ENCODE peak calls at places on chromosome 17, in seven cellular contexts. M is GM23248; A is AG04450; B is spleen; N is left ventricle myocardium superior; H is activated T-cell treated with anti-CD3 and anti-CD28 coated beads, Interleukin-2, amount 50 U/mL, for 4 hours; L is RWPE1. Y is an unnamed sample.

GRCh38 chr17:39794249-39794970 is 56.7 kb downstream of the GRB7 start:
- DNase-seq in M (no peak), A (no peak), B (peak; percentile 82), N (no peak), H (no peak), L (no peak), Y (no peak)

GRCh38 chr17:62696256-62696655 is 68.8 kb downstream of the MRC2 start:
- DNase-seq in M (peak; percentile 84), A (no peak), B (no peak), N (no peak), H (no peak), L (no peak), Y (no peak)

GRCh38 chr17:46822388-46822921 is 4.0 kb upstream of the WNT3 start:
- DNase-seq in M (no peak), A (no peak), B (peak; percentile 87), N (no peak), H (peak; percentile 25), L (no peak), Y (no peak)

GRCh38 chr17:9256944-9257629 is 235.8 kb downstream of the NTN1 start:
- DNase-seq in M (peak; percentile 47), A (no peak), B (no peak), N (no peak), H (no peak), L (no peak), Y (no peak)

GRCh38 chr17:63140255-63140654 is 174.2 kb downstream of the TANC2 start:
- DNase-seq in M (peak; percentile 28), A (no peak), B (no peak), N (no peak), H (no peak), L (no peak), Y (no peak)

GRCh38 chr17:45394913-45395568 is 37.6 kb downstream of the ARHGAP27 start:
- DNase-seq in M (peak; percentile 89), A (peak; percentile 81), B (peak; percentile 83), N (peak; percentile 77), H (peak; percentile 35), L (peak; percentile 59), Y (peak; percentile 91)

GRCh38 chr17:80789356-80789902 is 202.2 kb upstream of the CHMP6 start:
- DNase-seq in M (peak; percentile 96), A (peak; percentile 72), B (peak; percentile 49), N (no peak), H (peak; percentile 23), L (peak; percentile 68), Y (peak; percentile 72)

GRCh38 chr17:66676421-66676820 is 158.5 kb upstream of the CACNG5 start:
- DNase-seq in M (peak; percentile 36), A (no peak), B (no peak), N (no peak), H (no peak), L (peak; percentile 94), Y (peak; percentile 29)

GRCh38 chr17:83046759-83047478 is 32.5 kb upstream of the METRNL start:
- DNase-seq in M (no peak), A (no peak), B (no peak), N (no peak), H (no peak), L (no peak), Y (no peak)

GRCh38 chr17:9021985-9022552 is 759 bp downstream of the NTN1 start:
- DNase-seq in M (peak; percentile 62), A (no peak), B (no peak), N (peak; percentile 69), H (no peak), L (peak; percentile 24), Y (peak; percentile 75)

GRCh38 chr17:69560987-69561441 is 146.5 kb downstream of the MAP2K6 start:
- DNase-seq in M (peak; percentile 66), A (no peak), B (no peak), N (no peak), H (no peak), L (no peak), Y (no peak)

GRCh38 chr17:77322534-77323412 is 182.0 kb downstream of the SEC14L1 start:
- DNase-seq in M (peak; percentile 99), A (peak; percentile 95), B (peak; percentile 86), N (peak; percentile 87), H (no peak), L (peak; percentile 93), Y (peak; percentile 99)

GRCh38 chr17:6163632-6164319 is 93.6 kb downstream of the WSCD1 start:
- DNase-seq in M (no peak), A (no peak), B (no peak), N (no peak), H (no peak), L (peak; percentile 56), Y (peak; percentile 79)

GRCh38 chr17:81910840-81911276 is 341 bp downstream of the PCYT2 start:
- DNase-seq in M (peak; percentile 55), A (no peak), B (no peak), N (no peak), H (no peak), L (no peak), Y (peak; percentile 54)

GRCh38 chr17:68732301-68732749 is 131.2 kb upstream of the FAM20A start:
- DNase-seq in M (peak; percentile 35), A (no peak), B (no peak), N (no peak), H (no peak), L (no peak), Y (no peak)

GRCh38 chr17:81549031-81549557 is 3.1 kb downstream of the FAAP100 start:
- DNase-seq in M (no peak), A (no peak), B (no peak), N (peak; percentile 24), H (no peak), L (no peak), Y (no peak)

GRCh38 chr17:67750067-67750466 is 32.3 kb downstream of the NOL11 start:
- DNase-seq in M (no peak), A (no peak), B (no peak), N (no peak), H (no peak), L (no peak), Y (no peak)

GRCh38 chr17:82926716-82927115 is 86.9 kb upstream of the ZNF750 start:
- DNase-seq in M (no peak), A (no peak), B (peak; percentile 59), N (no peak), H (no peak), L (no peak), Y (no peak)

GRCh38 chr17:43832168-43832975 is 574 bp downstream of the MPP3 start:
- DNase-seq in M (peak; percentile 91), A (peak; percentile 13), B (peak; percentile 72), N (peak; percentile 82), H (no peak), L (peak; percentile 85), Y (peak; percentile 84)

GRCh38 chr17:1647802-1648581 is 1.7 kb downstream of the RILP start:
- DNase-seq in M (peak; percentile 49), A (no peak), B (no peak), N (peak; percentile 74), H (no peak), L (no peak), Y (peak; percentile 34)

GRCh38 chr17:78879679-78880186 is 23.3 kb downstream of the CEP295NL start:
- DNase-seq in M (peak; percentile 94), A (peak; percentile 92), B (peak; percentile 87), N (peak; percentile 82), H (no peak), L (no peak), Y (peak; percentile 62)

GRCh38 chr17:17944743-17945142 is 27.5 kb downstream of the TOM1L2 start:
- DNase-seq in M (no peak), A (no peak), B (no peak), N (no peak), H (no peak), L (no peak), Y (no peak)

GRCh38 chr17:4397840-4398239 is 31.4 kb upstream of the UBE2G1 start:
- DNase-seq in M (no peak), A (no peak), B (no peak), N (no peak), H (no peak), L (no peak), Y (no peak)

GRCh38 chr17:79948406-79948917 is 87.2 kb downstream of the TBC1D16 start:
- DNase-seq in M (no peak), A (no peak), B (peak; percentile 49), N (no peak), H (no peak), L (no peak), Y (no peak)

GRCh38 chr17:7587420-7587786 is 2.5 kb downstream of the SOX15 start:
- DNase-seq in M (peak; percentile 98), A (peak; percentile 91), B (no peak), N (no peak), H (no peak), L (peak; percentile 64), Y (peak; percentile 93)

GRCh38 chr17:57550671-57551315 is 194.3 kb downstream of the CCDC182 start:
- DNase-seq in M (no peak), A (no peak), B (no peak), N (no peak), H (no peak), L (no peak), Y (no peak)

GRCh38 chr17:49817993-49818392 is 29.5 kb downstream of the KAT7 start:
- DNase-seq in M (no peak), A (no peak), B (no peak), N (no peak), H (peak; percentile 26), L (no peak), Y (no peak)